ENCODE peak calls at places on chromosomes 1 and 21, in five cellular contexts. One of them, this sample, is unnamed.

GRCh38 chr1:46137901-46138300 is 5.5 kb upstream of the PIK3R3 start:
- DNase-seq in mammary epithelial cell: no peak
- DNase-seq in SJSA1: peak; percentile 52
- DNase-seq in neuronal stem cell: no peak
- DNase-seq in stomach: no peak
- DNase-seq in this sample: no peak

GRCh38 chr1:173702736-173703135 is 12.0 kb upstream of the KLHL20 start:
- DNase-seq in mammary epithelial cell: no peak
- DNase-seq in SJSA1: no peak
- DNase-seq in neuronal stem cell: no peak
- DNase-seq in stomach: no peak
- DNase-seq in this sample: no peak

GRCh38 chr1:220900842-220901241 is 21.6 kb downstream of the HLX start:
- DNase-seq in mammary epithelial cell: no peak
- DNase-seq in SJSA1: no peak
- DNase-seq in neuronal stem cell: no peak
- DNase-seq in stomach: no peak
- DNase-seq in this sample: no peak

GRCh38 chr1:29974345-29974744 is 738.0 kb downstream of the PTPRU start:
- DNase-seq in mammary epithelial cell: peak; percentile 91
- DNase-seq in SJSA1: peak; percentile 92
- DNase-seq in neuronal stem cell: peak; percentile 37
- DNase-seq in stomach: no peak
- DNase-seq in this sample: no peak

GRCh38 chr1:209674957-209675566 is at the start of gene G0S2:
- DNase-seq in mammary epithelial cell: no peak
- DNase-seq in SJSA1: peak; percentile 7
- DNase-seq in neuronal stem cell: peak; percentile 29
- DNase-seq in stomach: peak; percentile 83
- DNase-seq in this sample: no peak

GRCh38 chr1:227323164-227323955 is 5.1 kb upstream of the CDC42BPA start:
- DNase-seq in mammary epithelial cell: no peak
- DNase-seq in SJSA1: no peak
- DNase-seq in neuronal stem cell: no peak
- DNase-seq in stomach: peak; percentile 88
- DNase-seq in this sample: no peak

GRCh38 chr1:50969611-50970507 is at the start of gene CDKN2C:
- DNase-seq in mammary epithelial cell: peak; percentile 85
- DNase-seq in SJSA1: peak; percentile 92
- DNase-seq in neuronal stem cell: no peak
- DNase-seq in stomach: peak; percentile 59
- DNase-seq in this sample: peak; percentile 16

GRCh38 chr21:19268634-19269138 is 865.1 kb upstream of the TMPRSS15 start:
- DNase-seq in mammary epithelial cell: no peak
- DNase-seq in SJSA1: no peak
- DNase-seq in neuronal stem cell: no peak
- DNase-seq in stomach: no peak
- DNase-seq in this sample: no peak

GRCh38 chr1:180609643-180610555 is 21.9 kb upstream of the XPR1 start:
- DNase-seq in mammary epithelial cell: no peak
- DNase-seq in SJSA1: no peak
- DNase-seq in neuronal stem cell: no peak
- DNase-seq in stomach: no peak
- DNase-seq in this sample: no peak

GRCh38 chr1:85628791-85629531 is 48.4 kb downstream of the CCN1 start:
- DNase-seq in mammary epithelial cell: peak; percentile 49
- DNase-seq in SJSA1: peak; percentile 96
- DNase-seq in neuronal stem cell: no peak
- DNase-seq in stomach: peak; percentile 78
- DNase-seq in this sample: no peak

GRCh38 chr1:44646276-44646675 is 28.0 kb downstream of the TMEM53 start:
- DNase-seq in mammary epithelial cell: no peak
- DNase-seq in SJSA1: no peak
- DNase-seq in neuronal stem cell: no peak
- DNase-seq in stomach: no peak
- DNase-seq in this sample: no peak

DNA sequence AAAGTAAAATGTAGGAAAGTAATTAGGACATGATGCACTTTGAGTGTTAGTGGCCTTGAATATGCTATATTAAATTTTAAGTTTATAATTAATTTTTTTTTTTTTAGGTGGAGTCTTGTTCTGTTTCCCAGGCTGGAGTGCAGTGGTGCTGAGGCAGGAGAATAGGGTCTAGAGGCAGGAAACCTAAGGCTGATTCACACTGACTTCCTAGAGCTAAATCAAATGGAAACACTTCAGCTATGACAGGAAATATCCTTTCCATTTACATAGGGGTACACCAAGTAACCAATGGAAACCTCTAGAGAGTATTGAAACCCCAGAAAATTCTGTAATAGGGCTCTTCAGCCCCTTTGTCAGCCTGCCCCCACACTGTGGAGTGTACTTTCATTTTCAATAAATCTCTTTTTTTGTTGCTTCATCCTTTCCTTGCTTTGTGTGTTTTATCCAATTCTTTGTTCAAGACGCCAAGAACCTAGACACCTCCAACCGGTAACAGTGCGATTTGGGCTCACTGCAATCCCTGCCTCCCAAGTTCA is 17.9 kb upstream of the THRAP3 start:
- DNase-seq in mammary epithelial cell: no peak
- DNase-seq in SJSA1: no peak
- DNase-seq in neuronal stem cell: no peak
- DNase-seq in stomach: no peak
- DNase-seq in this sample: no peak
- H3K27ac ChIP-seq in mammary epithelial cell: no peak overlapping the region
- H3K27ac ChIP-seq in SJSA1: no peak overlapping the region
- H3K27ac ChIP-seq in neuronal stem cell: no peak overlapping the region
- H3K27ac ChIP-seq in stomach: no peak overlapping the region
- H3K27ac ChIP-seq in this sample: no peak overlapping the region

GRCh38 chr1:200042437-200043329 is 15.2 kb downstream of the NR5A2 start:
- DNase-seq in mammary epithelial cell: no peak
- DNase-seq in SJSA1: peak; percentile 15
- DNase-seq in neuronal stem cell: peak; percentile 37
- DNase-seq in stomach: no peak
- DNase-seq in this sample: no peak
- H3K4me3 ChIP-seq in mammary epithelial cell: no peak overlapping the region
- H3K4me3 ChIP-seq in SJSA1: peak overlapping the region; percentile 10
- H3K4me3 ChIP-seq in neuronal stem cell: peak overlapping the region; percentile 51
- H3K4me3 ChIP-seq in stomach: peak overlapping the region; percentile 43
- H3K4me3 ChIP-seq in this sample: no peak overlapping the region

DNA sequence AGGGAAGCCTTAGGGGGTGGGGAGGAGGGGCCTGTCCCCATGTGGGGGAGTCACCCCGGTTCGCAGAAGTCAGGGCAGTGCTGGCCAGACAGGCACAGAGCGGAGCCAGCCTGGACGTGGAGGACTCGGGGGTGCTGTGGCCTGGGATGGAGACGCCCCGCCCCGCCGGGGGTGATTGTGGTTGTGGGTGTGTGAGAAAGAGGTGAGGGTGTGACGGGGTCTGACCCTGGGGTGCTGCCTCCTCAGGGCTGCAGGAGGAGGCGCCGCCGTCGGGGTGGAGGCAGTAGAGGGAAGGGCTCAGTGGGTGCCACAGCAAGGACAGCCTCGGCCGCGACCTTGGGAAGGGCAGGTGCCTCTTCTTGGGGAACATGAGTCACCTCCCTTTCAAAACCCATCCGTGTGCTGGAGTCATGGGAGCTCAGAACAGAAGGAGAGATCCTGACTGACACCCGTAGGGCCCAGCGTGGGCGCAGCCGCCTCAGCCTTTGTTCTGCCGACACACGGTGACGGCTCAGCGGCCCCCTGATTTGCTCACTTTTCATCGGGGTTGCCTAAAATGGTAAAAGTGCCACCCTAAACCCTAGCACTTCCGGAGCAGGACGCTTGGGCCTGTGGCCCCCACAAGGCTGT is 33.8 kb downstream of the FAAP20 start:
- DNase-seq in mammary epithelial cell: no peak
- DNase-seq in SJSA1: no peak
- DNase-seq in neuronal stem cell: no peak
- DNase-seq in stomach: no peak
- DNase-seq in this sample: no peak
- H3K27ac ChIP-seq in mammary epithelial cell: no peak overlapping the region
- H3K27ac ChIP-seq in SJSA1: no peak overlapping the region
- H3K27ac ChIP-seq in neuronal stem cell: no peak overlapping the region
- H3K27ac ChIP-seq in stomach: no peak overlapping the region
- H3K27ac ChIP-seq in this sample: no peak overlapping the region

DNA sequence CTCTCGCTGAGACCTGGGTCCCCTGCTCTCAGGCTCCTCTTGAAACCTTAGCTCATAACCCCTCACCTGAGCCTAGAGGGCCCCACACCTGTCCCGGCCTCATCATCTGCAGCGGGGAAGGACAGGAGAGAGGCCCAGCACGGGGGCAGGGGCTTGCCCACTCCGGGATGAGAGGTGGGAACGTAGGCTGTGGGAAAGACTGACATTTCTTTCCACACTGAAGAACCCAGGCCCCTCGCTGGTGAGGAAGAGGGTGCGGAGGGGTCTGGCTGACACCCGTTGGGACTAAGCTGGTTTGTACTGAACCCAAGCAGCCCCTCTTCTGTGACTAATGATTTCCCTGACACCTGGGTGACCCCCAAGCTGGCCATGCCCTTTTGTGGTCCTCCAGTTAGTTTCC is 14.0 kb upstream of the NES start:
- DNase-seq in mammary epithelial cell: no peak
- DNase-seq in SJSA1: no peak
- DNase-seq in neuronal stem cell: no peak
- DNase-seq in stomach: no peak
- DNase-seq in this sample: no peak
- H3K4me3 ChIP-seq in mammary epithelial cell: no peak overlapping the region
- H3K4me3 ChIP-seq in SJSA1: no peak overlapping the region
- H3K4me3 ChIP-seq in neuronal stem cell: no peak overlapping the region
- H3K4me3 ChIP-seq in stomach: no peak overlapping the region
- H3K4me3 ChIP-seq in this sample: no peak overlapping the region

GRCh38 chr1:185442065-185442464 is 125.0 kb upstream of the IVNS1ABP start:
- DNase-seq in mammary epithelial cell: no peak
- DNase-seq in SJSA1: no peak
- DNase-seq in neuronal stem cell: no peak
- DNase-seq in stomach: no peak
- DNase-seq in this sample: no peak
- H3K27ac ChIP-seq in mammary epithelial cell: no peak overlapping the region
- H3K27ac ChIP-seq in SJSA1: peak overlapping the region; percentile 56
- H3K27ac ChIP-seq in neuronal stem cell: no peak overlapping the region
- H3K27ac ChIP-seq in stomach: no peak overlapping the region
- H3K27ac ChIP-seq in this sample: no peak overlapping the region

GRCh38 chr1:10682449-10683365 is 113.7 kb downstream of the CASZ1 start:
- DNase-seq in mammary epithelial cell: no peak
- DNase-seq in SJSA1: no peak
- DNase-seq in neuronal stem cell: no peak
- DNase-seq in stomach: no peak
- DNase-seq in this sample: no peak
- H3K4me3 ChIP-seq in mammary epithelial cell: no peak overlapping the region
- H3K4me3 ChIP-seq in SJSA1: no peak overlapping the region
- H3K4me3 ChIP-seq in neuronal stem cell: no peak overlapping the region
- H3K4me3 ChIP-seq in stomach: no peak overlapping the region
- H3K4me3 ChIP-seq in this sample: no peak overlapping the region

DNA sequence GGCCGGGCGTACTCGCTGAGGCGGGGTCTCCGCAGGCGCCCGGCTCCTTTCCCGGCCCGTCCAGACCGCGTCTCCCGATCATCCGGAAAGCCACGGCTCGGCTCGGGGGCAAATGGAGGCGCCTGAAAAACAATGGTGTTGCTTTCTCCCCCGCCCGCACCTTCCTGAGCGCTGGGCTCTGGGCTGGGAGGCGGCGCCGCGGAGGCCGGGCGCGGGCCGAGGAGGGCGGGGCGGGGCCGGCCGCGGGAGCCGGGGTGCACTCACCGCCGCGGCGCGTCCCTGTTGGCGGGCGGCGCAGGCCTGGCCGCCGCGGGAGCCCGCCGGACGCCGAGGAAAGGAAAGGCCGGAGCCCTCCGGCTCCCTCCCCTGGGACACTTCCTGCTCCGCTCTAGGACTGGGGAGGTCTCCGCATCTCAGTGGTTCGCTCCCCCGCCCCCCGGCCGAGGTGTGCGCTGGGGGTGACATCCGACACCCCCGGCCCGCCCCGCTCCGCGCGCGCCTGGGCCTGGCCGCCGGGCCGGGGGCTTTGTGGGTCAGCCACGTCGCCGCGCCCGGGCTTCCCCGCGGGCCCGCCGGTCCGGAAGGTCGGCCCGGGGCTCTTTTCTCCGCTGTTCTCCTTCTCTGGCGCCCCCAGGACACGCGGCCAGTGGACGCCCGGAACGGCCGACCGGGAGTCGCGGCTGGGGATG is at the start of gene ZNF496:
- DNase-seq in mammary epithelial cell: peak; percentile 76
- DNase-seq in SJSA1: peak; percentile 81
- DNase-seq in neuronal stem cell: peak; percentile 89
- DNase-seq in stomach: peak; percentile 66
- DNase-seq in this sample: peak; percentile 22
- H3K27ac ChIP-seq in mammary epithelial cell: peak within 1 kb of the TSS; percentile 59
- H3K27ac ChIP-seq in SJSA1: peak within 1 kb of the TSS; percentile 78
- H3K27ac ChIP-seq in neuronal stem cell: peak within 1 kb of the TSS; percentile 71
- H3K27ac ChIP-seq in stomach: peak within 1 kb of the TSS; percentile 93
- H3K27ac ChIP-seq in this sample: peak within 1 kb of the TSS; percentile 72

GRCh38 chr1:4624801-4625200 is 29.6 kb upstream of the AJAP1 start:
- DNase-seq in mammary epithelial cell: no peak
- DNase-seq in SJSA1: no peak
- DNase-seq in neuronal stem cell: no peak
- DNase-seq in stomach: no peak
- DNase-seq in this sample: no peak
- H3K4me3 ChIP-seq in mammary epithelial cell: no peak overlapping the region
- H3K4me3 ChIP-seq in SJSA1: no peak overlapping the region
- H3K4me3 ChIP-seq in neuronal stem cell: no peak overlapping the region
- H3K4me3 ChIP-seq in stomach: no peak overlapping the region
- H3K4me3 ChIP-seq in this sample: no peak overlapping the region